ENCODE peak calls at places on chromosomes 6 and 20, in six cellular contexts. A, F, R, Z, D and E are unnamed samples.

GRCh38 chr20:63942250-63943006 is 13.8 kb downstream of the UCKL1 start:
- DNase-seq in A (no peak), Z (peak), D (peak), R (no peak), F (peak), E (no peak)

GRCh38 chr6:118444796-118445195 is 103.3 kb upstream of the PLN start:
- DNase-seq in Z (no peak), D (no peak), F (no peak), A (no peak), R (no peak), E (no peak)

GRCh38 chr6:119742188-119742803 is 392.7 kb upstream of the MAN1A1 start:
- DNase-seq in D (peak), Z (peak), F (peak), R (peak), A (peak), E (no peak)

GRCh38 chr6:111975501-111975900 is 78.4 kb upstream of the CCN6 start:
- DNase-seq in R (no peak), Z (no peak), A (no peak), D (no peak), F (no peak), E (no peak)

GRCh38 chr6:105851181-105851580 is 235.0 kb upstream of the PRDM1 start:
- DNase-seq in F (no peak), A (no peak), R (peak), D (no peak), Z (no peak), E (no peak)

GRCh38 chr20:44004306-44004915 is 89.8 kb downstream of the TOX2 start:
- DNase-seq in A (no peak), Z (no peak), D (no peak), F (no peak), R (no peak), E (no peak)

GRCh38 chr6:152391179-152391880 is 245.8 kb downstream of the SYNE1 start:
- DNase-seq in R (peak), Z (no peak), D (no peak), F (no peak), A (no peak), E (no peak)

GRCh38 chr6:72031471-72031870 is 145.1 kb downstream of the RIMS1 start:
- DNase-seq in F (peak), A (no peak), R (peak), D (no peak), Z (no peak), E (no peak)

GRCh38 chr6:63268574-63268973 is 51.2 kb downstream of the LGSN start:
- DNase-seq in Z (no peak), R (no peak), A (no peak), F (no peak), D (no peak), E (no peak)

GRCh38 chr6:147161974-147162495 is 42.2 kb upstream of the STXBP5 start:
- DNase-seq in Z (no peak), A (no peak), F (peak), D (no peak), R (peak), E (no peak)

GRCh38 chr6:32401564-32401963 is 5.4 kb downstream of the BTNL2 start:
- DNase-seq in A (no peak), Z (no peak), D (no peak), R (no peak), F (no peak), E (no peak)

GRCh38 chr20:10492065-10492464 is 57.0 kb downstream of the SLX4IP start:
- DNase-seq in R (peak), D (no peak), A (no peak), Z (no peak), F (no peak), E (no peak)

GRCh38 chr6:41430875-41431274 is 95.5 kb downstream of the NCR2 start:
- DNase-seq in R (peak), Z (no peak), A (no peak), F (peak), D (no peak), E (no peak)

GRCh38 chr6:43665376-43665775 is 20.5 kb downstream of the RSPH9 start:
- DNase-seq in R (peak), F (peak), A (no peak), Z (no peak), D (no peak), E (no peak)

GRCh38 chr6:123715243-123715863 is 78.6 kb upstream of the TRDN start:
- DNase-seq in D (peak), R (no peak), A (peak), Z (no peak), F (peak), E (no peak)

GRCh38 chr6:102742033-102742432 is 1348.5 kb downstream of the GRIK2 start:
- DNase-seq in A (no peak), D (no peak), F (no peak), Z (no peak), R (no peak), E (no peak)

GRCh38 chr6:121694389-121695185 is 259.1 kb downstream of the GJA1 start:
- DNase-seq in Z (no peak), F (no peak), D (no peak), R (peak), A (no peak), E (no peak)

GRCh38 chr6:35195120-35195780 is 18.5 kb upstream of the SCUBE3 start:
- DNase-seq in Z (no peak), F (no peak), D (no peak), A (no peak), R (no peak), E (no peak)

GRCh38 chr20:50844430-50845100 is 49.7 kb downstream of the BCAS4 start:
- DNase-seq in Z (no peak), D (no peak), A (peak), R (peak), F (peak), E (no peak)

GRCh38 chr20:15475483-15475882 is 1097.8 kb downstream of the KIF16B start:
- DNase-seq in A (no peak), R (no peak), Z (no peak), D (peak), F (peak), E (no peak)

GRCh38 chr6:40586800-40587201 is 363 bp downstream of the LRFN2 start:
- DNase-seq in Z (no peak), F (no peak), R (no peak), D (peak), A (no peak), E (no peak)

GRCh38 chr20:18004389-18005031 is 35.7 kb downstream of the MGME1 start:
- DNase-seq in Z (no peak), A (peak), F (no peak), D (no peak), R (peak), E (no peak)

GRCh38 chr6:105591053-105591452 is 188.2 kb upstream of the PREP start:
- DNase-seq in F (no peak), A (no peak), D (no peak), Z (no peak), R (peak), E (no peak)

GRCh38 chr20:39775110-39775509 is 813.0 kb downstream of the DHX35 start:
- DNase-seq in F (peak), Z (peak), D (no peak), R (peak), A (no peak), E (no peak)

GRCh38 chr20:17771206-17772004 is 71.6 kb downstream of the BANF2 start:
- DNase-seq in Z (no peak), D (no peak), R (no peak), F (no peak), A (peak), E (no peak)

GRCh38 chr20:4973330-4974097 is 27.8 kb downstream of the SLC23A2 start:
- DNase-seq in F (no peak), Z (peak), R (peak), A (peak), D (peak), E (no peak)

GRCh38 chr6:123208111-123208510 is 212.1 kb downstream of the CLVS2 start:
- DNase-seq in R (no peak), D (no peak), A (no peak), Z (no peak), F (no peak), E (no peak)

GRCh38 chr6:34858681-34859080 is 29.2 kb downstream of the TAF11 start:
- DNase-seq in F (no peak), Z (no peak), D (no peak), A (peak), R (no peak), E (no peak)

GRCh38 chr20:41245086-41245707 is 72.3 kb downstream of the ZHX3 start:
- DNase-seq in F (no peak), A (peak), Z (no peak), D (no peak), R (no peak), E (no peak)

GRCh38 chr6:63014290-63014689 is 197.0 kb upstream of the FKBP1C start:
- DNase-seq in D (no peak), Z (no peak), F (no peak), A (no peak), R (no peak), E (no peak)

GRCh38 chr6:161721511-161721910 is 447.6 kb upstream of the AGPAT4 start:
- DNase-seq in R (no peak), D (no peak), Z (no peak), F (no peak), A (no peak), E (no peak)

GRCh38 chr6:161727063-161727462 is 453.2 kb upstream of the AGPAT4 start:
- DNase-seq in Z (no peak), A (no peak), F (no peak), D (no peak), R (no peak), E (no peak)

GRCh38 chr6:161722394-161722793 is 448.5 kb upstream of the AGPAT4 start:
- DNase-seq in Z (no peak), F (no peak), D (no peak), A (no peak), R (no peak), E (no peak)
- TF ChIP-seq CTCF in Z (no peak), F (no peak), D (no peak), A (no peak), R (no peak), E (no peak)

DNA sequence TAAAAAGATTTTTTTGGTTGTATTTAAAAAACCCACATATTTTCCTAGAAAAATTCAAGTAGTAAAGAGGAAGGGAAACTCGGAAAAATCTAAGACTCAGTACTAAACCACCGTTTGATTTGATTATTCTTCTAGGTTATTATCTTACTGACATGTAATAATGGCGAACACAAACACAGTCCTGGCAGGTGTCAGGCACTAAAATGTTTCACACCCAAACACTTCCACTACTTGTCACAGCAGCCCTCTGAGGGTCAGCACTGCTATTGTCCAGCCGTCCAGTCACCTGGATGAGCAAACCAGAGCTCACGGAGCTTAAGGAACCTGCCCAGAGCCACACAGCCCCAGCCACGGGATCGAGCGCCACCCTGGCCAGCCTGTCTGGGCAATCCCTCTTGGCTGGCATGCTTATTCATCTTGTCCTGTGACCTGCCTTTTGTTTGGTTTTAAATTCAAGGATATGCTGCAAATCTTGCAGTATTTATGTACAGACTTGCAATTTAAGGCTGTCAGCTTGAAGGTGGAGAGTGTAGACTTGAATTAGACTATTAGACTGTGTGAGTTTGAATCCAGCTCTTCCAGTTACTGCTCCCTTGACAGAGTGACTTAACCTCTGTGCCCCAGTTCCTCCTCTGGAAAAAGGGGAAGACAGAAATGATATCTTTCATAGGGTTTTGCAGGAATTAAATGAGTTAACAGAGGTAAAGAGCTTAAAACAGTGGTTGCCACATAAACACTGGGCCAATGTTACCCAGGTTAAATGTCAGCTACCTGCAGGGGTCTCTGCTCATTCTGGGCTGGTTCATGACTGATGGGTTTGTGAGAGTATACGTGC is 82.2 kb downstream of the CDYL start:
- DNase-seq in Z (no peak), R (no peak), A (no peak), D (no peak), F (no peak), E (no peak)
- TF ChIP-seq CTCF in Z (no peak), R (no peak), A (no peak), D (no peak), F (no peak), E (no peak)

GRCh38 chr6:6924708-6925107 is 183.1 kb upstream of the RREB1 start:
- DNase-seq in R (no peak), A (no peak), D (no peak), Z (no peak), F (no peak), E (no peak)

GRCh38 chr6:6930223-6930880 is 177.4 kb upstream of the RREB1 start:
- DNase-seq in R (no peak), F (no peak), Z (no peak), A (no peak), D (no peak), E (no peak)

GRCh38 chr6:6931047-6932025 is 176.4 kb upstream of the RREB1 start:
- DNase-seq in Z (no peak), R (no peak), D (no peak), A (no peak), F (no peak), E (peak)

GRCh38 chr6:6925391-6926164 is 182.2 kb upstream of the RREB1 start:
- DNase-seq in D (no peak), R (peak), A (no peak), Z (no peak), F (peak), E (no peak)

GRCh38 chr6:6927437-6928361 is 180.1 kb upstream of the RREB1 start:
- DNase-seq in F (no peak), R (no peak), A (no peak), D (peak), Z (no peak), E (no peak)
- TF ChIP-seq CTCF in F (no peak), R (no peak), A (peak), D (no peak), Z (no peak), E (no peak)

DNA sequence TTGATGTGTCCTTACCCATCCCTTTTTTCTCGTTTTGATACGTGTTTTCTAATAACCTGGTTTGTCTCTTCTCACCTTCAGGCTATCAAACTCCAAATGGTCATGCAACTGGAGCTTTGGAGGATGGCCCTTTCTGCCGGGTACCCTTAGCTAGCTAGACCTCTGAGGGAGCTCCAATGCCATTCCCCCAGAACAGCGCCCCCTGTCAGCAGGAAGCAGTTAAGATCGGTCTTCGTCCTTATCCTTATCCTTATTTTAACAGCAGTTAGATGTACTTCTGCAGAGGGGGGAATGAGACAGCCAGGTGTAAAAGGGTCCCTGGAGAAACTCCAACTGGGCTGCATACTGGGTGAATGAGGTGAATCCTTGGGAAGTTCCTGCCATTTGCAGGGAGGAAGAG is 37.2 kb downstream of the SEL1L2 start:
- DNase-seq in R (no peak), F (no peak), D (peak), Z (no peak), A (peak), E (no peak)
- TF ChIP-seq CTCF in R (no peak), F (no peak), D (peak), Z (no peak), A (peak), E (peak)

GRCh38 chr6:159941286-159942113 is 27.4 kb upstream of the IGF2R start:
- DNase-seq in Z (no peak), R (peak), D (no peak), A (peak), F (no peak), E (no peak)
- TF ChIP-seq CTCF in Z (no peak), R (peak), D (no peak), A (peak), F (peak), E (peak)

GRCh38 chr20:7137395-7138151 is 370.1 kb downstream of the BMP2 start:
- DNase-seq in A (no peak), F (no peak), R (no peak), D (no peak), Z (no peak), E (no peak)
- TF ChIP-seq CTCF in A (no peak), F (no peak), R (no peak), D (no peak), Z (no peak), E (no peak)

GRCh38 chr6:104483225-104483834 is 376.4 kb downstream of the HACE1 start:
- DNase-seq in Z (no peak), D (no peak), R (no peak), A (peak), F (peak), E (no peak)
- TF ChIP-seq CTCF in Z (no peak), D (peak), R (peak), A (peak), F (peak), E (peak)

GRCh38 chr6:137341721-137342195 is 122.6 kb upstream of the IFNGR1 start:
- DNase-seq in F (peak), Z (peak), R (no peak), A (no peak), D (no peak), E (no peak)
- TF ChIP-seq CTCF in F (no peak), Z (no peak), R (no peak), A (peak), D (no peak), E (peak)

DNA sequence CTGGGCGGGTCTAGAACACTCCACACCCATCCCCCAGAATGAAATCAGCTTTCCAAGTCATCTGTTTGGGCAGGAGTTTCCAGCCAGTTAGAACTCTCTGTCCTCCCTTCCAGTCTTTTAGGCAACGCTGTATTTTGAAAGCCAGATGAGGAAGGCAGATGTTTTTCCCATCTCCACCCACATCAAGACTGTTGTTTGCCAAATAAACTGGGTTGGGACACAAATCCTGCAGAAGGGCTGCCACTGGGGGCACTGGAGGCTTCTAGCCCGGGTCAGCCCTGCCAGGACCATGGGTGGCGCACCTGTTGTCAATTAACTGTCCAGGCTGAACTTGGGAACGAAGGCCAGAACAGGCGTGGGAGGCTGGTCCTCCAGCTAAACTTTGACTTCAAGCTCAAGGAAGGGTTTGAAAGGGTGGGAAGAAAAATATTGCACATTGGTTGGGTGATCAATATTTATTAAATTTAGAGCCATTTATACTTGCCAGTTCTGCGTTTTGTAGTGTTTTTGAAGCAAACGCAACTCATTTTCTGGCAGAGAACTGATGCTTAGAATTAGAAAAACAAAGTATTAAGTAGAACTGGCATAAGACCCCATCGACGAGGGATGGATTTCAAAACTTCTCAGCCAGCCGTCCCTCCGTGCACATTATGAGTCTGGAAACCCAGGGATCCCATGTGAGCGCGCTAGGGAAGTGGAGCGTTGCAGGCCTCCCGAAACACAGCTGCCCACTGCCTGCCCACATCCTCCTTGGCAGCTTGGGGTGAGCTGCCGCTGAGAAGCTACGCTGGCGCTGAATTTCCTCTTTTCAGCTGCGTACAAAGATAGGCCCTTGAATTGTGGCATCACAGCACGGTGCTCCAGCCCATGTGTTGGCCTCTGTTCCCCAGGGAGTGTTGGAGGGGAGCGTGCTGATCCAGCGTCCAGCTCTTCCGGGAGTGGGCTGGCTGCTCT is 297.4 kb downstream of the QKI start:
- DNase-seq in A (peak), R (no peak), Z (peak), F (peak), D (no peak), E (no peak)
- TF ChIP-seq CTCF in A (peak), R (no peak), Z (no peak), F (no peak), D (no peak), E (no peak)